ENCODE peak calls at places on chromosome 10, in four cellular contexts. N is aorta, T is SJSA1, Q is kidney. W is an unnamed sample.

GRCh38 chr10:125152646-125153368 is 7.6 kb downstream of the CTBP2 start:
- DNase-seq in N (peak; percentile 82), T (no peak), Q (peak; percentile 88), W (peak; percentile 53)

GRCh38 chr10:73407495-73407894 is 6.4 kb downstream of the ANXA7 start:
- DNase-seq in N (no peak), T (no peak), Q (no peak), W (no peak)

GRCh38 chr10:19209319-19209718 is 160.7 kb downstream of the MALRD1 start:
- DNase-seq in N (no peak), T (no peak), Q (no peak), W (no peak)

GRCh38 chr10:96448021-96448457 is 65.7 kb downstream of the TLL2 start:
- DNase-seq in N (no peak), T (no peak), Q (no peak), W (peak; percentile 66)

GRCh38 chr10:59432207-59432900 is 70.0 kb upstream of the FAM13C start:
- DNase-seq in N (no peak), T (no peak), Q (no peak), W (no peak)

GRCh38 chr10:92590623-92591549 is 2.0 kb upstream of the KIF11 start:
- DNase-seq in N (no peak), T (peak; percentile 60), Q (no peak), W (peak; percentile 75)

GRCh38 chr10:70582793-70583700 is 19.5 kb downstream of the PRF1 start:
- DNase-seq in N (peak; percentile 28), T (no peak), Q (no peak), W (no peak)

GRCh38 chr10:114370199-114370598 is 34.1 kb downstream of the AFAP1L2 start:
- DNase-seq in N (no peak), T (no peak), Q (no peak), W (no peak)

GRCh38 chr10:14543048-14543903 is 212.6 kb upstream of the FRMD4A start:
- DNase-seq in N (no peak), T (no peak), Q (no peak), W (peak; percentile 68)

GRCh38 chr10:114648368-114648767 is 9.7 kb downstream of the ABLIM1 start:
- DNase-seq in N (no peak), T (peak; percentile 72), Q (no peak), W (no peak)

GRCh38 chr10:49281461-49281860 is 17.5 kb upstream of the C10orf71 start:
- DNase-seq in N (no peak), T (no peak), Q (no peak), W (no peak)

GRCh38 chr10:112429147-112429546 is 17.6 kb downstream of the ZDHHC6 start:
- DNase-seq in N (no peak), T (no peak), Q (no peak), W (no peak)

GRCh38 chr10:77151395-77151794 is 486.2 kb downstream of the KCNMA1 start:
- DNase-seq in N (no peak), T (no peak), Q (no peak), W (no peak)

GRCh38 chr10:75304740-75305380 is 69.1 kb upstream of the COMTD1 start:
- DNase-seq in N (no peak), T (no peak), Q (no peak), W (no peak)

GRCh38 chr10:77804371-77804770 is 122.2 kb downstream of the DLG5 start:
- DNase-seq in N (peak; percentile 49), T (no peak), Q (no peak), W (no peak)

GRCh38 chr10:97190452-97190851 is 4.7 kb upstream of the SLIT1 start:
- DNase-seq in N (no peak), T (no peak), Q (no peak), W (no peak)

GRCh38 chr10:6364283-6364682 is 161.6 kb downstream of the PFKFB3 start:
- DNase-seq in N (no peak), T (no peak), Q (no peak), W (no peak)

GRCh38 chr10:77670817-77671443 is 33.3 kb upstream of the KCNMA1 start:
- DNase-seq in N (no peak), T (no peak), Q (no peak), W (no peak)

GRCh38 chr10:44752451-44753441 is 158.4 kb upstream of the TMEM72 start:
- DNase-seq in N (no peak), T (peak; percentile 83), Q (no peak), W (no peak)

GRCh38 chr10:98323221-98324164 is 55.5 kb upstream of the LOXL4 start:
- DNase-seq in N (peak; percentile 90), T (peak; percentile 67), Q (peak; percentile 95), W (peak; percentile 77)

GRCh38 chr10:90967865-90968264 is 47.0 kb upstream of the ANKRD1 start:
- DNase-seq in N (no peak), T (no peak), Q (no peak), W (no peak)

GRCh38 chr10:96505150-96506136 is 8.3 kb downstream of the TLL2 start:
- DNase-seq in N (no peak), T (no peak), Q (no peak), W (no peak)

GRCh38 chr10:29957887-29958330 is 101.5 kb downstream of the JCAD start:
- DNase-seq in N (peak; percentile 95), T (peak; percentile 23), Q (peak; percentile 94), W (peak; percentile 85)

GRCh38 chr10:50641636-50642035 is 17.9 kb upstream of the SGMS1 start:
- DNase-seq in N (no peak), T (no peak), Q (no peak), W (no peak)

GRCh38 chr10:132185601-132186487 is 904 bp upstream of the DPYSL4 start:
- DNase-seq in N (no peak), T (no peak), Q (peak; percentile 83), W (peak; percentile 77)

DNA sequence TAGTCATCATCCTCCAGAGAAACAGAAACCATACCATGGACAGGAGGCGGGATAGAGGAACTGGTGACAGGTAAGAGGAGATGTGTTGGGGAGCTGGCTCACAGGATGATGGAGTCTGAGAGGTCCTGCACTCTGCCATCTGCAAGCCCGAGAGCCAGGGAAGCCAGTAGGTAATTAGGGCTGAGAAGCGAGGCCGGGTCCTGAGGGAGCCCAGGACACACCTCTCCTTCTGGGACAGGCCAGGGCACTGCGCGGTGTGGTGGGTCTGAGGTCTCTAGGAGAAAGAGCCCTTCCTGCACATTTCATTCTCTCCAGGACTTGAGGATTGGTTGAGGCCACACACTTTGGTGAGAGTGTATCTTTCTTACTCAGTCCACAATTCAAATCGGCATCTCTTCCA is 415.5 kb downstream of the GLRX3 start:
- DNase-seq in N (no peak), T (no peak), Q (no peak), W (no peak)
- H3K9me3 ChIP-seq in N (no peaks in the 10 kb centered on the region), T (peaks cover 5% of the 10 kb centered on the region), Q (no peaks in the 10 kb centered on the region), W (no peaks in the 10 kb centered on the region)

GRCh38 chr10:71948496-71949067 is 15.6 kb upstream of the CHST3 start:
- DNase-seq in N (no peak), T (no peak), Q (no peak), W (no peak)
- H3K9me3 ChIP-seq in N (peaks cover 18% of the 10 kb centered on the region), T (peaks cover 26% of the 10 kb centered on the region), Q (peaks cover 33% of the 10 kb centered on the region), W (peaks cover 9% of the 10 kb centered on the region)

DNA sequence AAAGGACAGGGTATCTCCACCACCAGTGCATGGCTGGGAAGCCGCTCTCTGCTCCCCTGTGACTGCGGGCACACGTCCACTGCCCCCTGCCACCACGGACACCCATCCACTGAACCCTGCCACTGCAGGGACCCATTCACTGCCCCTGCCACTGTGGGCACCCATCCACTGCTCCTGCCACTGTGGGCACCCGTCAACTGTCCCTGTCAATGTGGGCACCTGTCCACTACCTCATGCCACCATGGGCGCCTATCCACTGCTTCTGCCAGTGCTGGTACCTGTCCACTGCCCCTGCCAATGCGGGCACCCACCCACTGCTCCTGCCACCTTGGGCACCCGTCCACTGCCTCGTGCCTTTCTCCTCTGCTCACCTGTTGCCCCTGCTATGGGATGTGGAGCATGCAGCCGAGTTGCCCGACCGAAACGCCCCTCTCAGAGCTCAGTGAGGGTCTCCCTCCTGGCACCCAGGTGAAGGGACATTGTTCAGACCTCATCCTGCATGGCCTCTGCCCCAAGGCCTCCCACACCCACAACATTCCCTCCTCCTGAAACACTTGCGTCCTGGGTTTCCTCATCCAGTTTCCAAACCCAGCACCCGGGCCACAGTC is 207.4 kb downstream of the ADARB2 start:
- DNase-seq in N (peak; percentile 59), T (no peak), Q (peak; percentile 58), W (no peak)
- H3K9me3 ChIP-seq in N (no peaks in the 10 kb centered on the region), T (no peaks in the 10 kb centered on the region), Q (no peaks in the 10 kb centered on the region), W (no peaks in the 10 kb centered on the region)

GRCh38 chr10:133555521-133555920 is 9.9 kb downstream of the SYCE1 start:
- DNase-seq in N (no peak), T (no peak), Q (no peak), W (no peak)
- H3K9me3 ChIP-seq in N (peaks cover 7% of the 10 kb centered on the region), T (no peaks in the 10 kb centered on the region), Q (no peaks in the 10 kb centered on the region), W (no peaks in the 10 kb centered on the region)

GRCh38 chr10:84078771-84079170 is 60.5 kb upstream of the GHITM start:
- DNase-seq in N (no peak), T (no peak), Q (no peak), W (no peak)

GRCh38 chr10:84075226-84076046 is 63.9 kb upstream of the GHITM start:
- DNase-seq in N (no peak), T (no peak), Q (no peak), W (peak; percentile 20)

GRCh38 chr10:84076540-84077195 is 62.6 kb upstream of the GHITM start:
- DNase-seq in N (no peak), T (no peak), Q (no peak), W (no peak)

GRCh38 chr10:84076047-84076388 is 63.3 kb upstream of the GHITM start:
- DNase-seq in N (no peak), T (peak; percentile 3), Q (no peak), W (peak; percentile 55)

GRCh38 chr10:84077728-84078127 is 61.6 kb upstream of the GHITM start:
- DNase-seq in N (no peak), T (no peak), Q (no peak), W (no peak)
- H3K9me3 ChIP-seq in N (no peaks in the 10 kb centered on the region), T (no peaks in the 10 kb centered on the region), Q (no peaks in the 10 kb centered on the region), W (no peaks in the 10 kb centered on the region)

GRCh38 chr10:122746408-122746807 is 46.8 kb upstream of the C10orf120 start:
- DNase-seq in N (no peak), T (no peak), Q (no peak), W (no peak)

GRCh38 chr10:122738031-122738430 is 38.4 kb upstream of the C10orf120 start:
- DNase-seq in N (no peak), T (no peak), Q (no peak), W (no peak)

GRCh38 chr10:122744257-122744656 is 44.6 kb upstream of the C10orf120 start:
- DNase-seq in N (no peak), T (no peak), Q (no peak), W (no peak)

GRCh38 chr10:122740640-122741039 is 41.0 kb upstream of the C10orf120 start:
- DNase-seq in N (no peak), T (no peak), Q (no peak), W (no peak)
- H3K9me3 ChIP-seq in N (peaks cover 2% of the 10 kb centered on the region), T (no peaks in the 10 kb centered on the region), Q (no peaks in the 10 kb centered on the region), W (no peaks in the 10 kb centered on the region)

GRCh38 chr10:61931620-61932332 is 30.3 kb downstream of the ARID5B start:
- DNase-seq in N (no peak), T (peak; percentile 7), Q (no peak), W (no peak)
- H3K9me3 ChIP-seq in N (no peaks in the 10 kb centered on the region), T (no peaks in the 10 kb centered on the region), Q (no peaks in the 10 kb centered on the region), W (no peaks in the 10 kb centered on the region)

DNA sequence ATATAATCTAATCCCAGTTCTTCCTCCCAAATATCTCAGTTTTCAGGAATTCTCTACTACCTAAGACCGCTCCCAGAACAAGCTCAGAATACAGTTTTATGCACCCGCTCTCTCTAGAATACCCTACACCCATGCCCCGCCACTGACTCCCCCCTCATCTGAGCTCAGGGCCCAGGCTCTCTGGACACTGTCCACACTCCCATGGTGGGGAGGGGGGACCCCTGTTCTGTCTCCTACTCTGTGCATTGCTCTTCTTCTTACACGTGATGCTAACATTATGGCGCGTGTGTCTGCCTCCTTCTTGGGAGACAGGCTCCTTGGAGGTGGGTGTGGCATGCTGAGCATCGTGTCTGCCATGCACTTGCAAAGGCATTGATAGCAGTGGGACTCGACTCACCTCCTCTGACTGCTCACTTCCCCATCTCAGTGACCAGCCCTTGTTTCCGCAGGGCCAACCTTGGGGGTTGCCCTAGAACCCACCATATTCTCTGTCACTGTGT is 127.9 kb downstream of the TCERG1L start:
- DNase-seq in N (no peak), T (no peak), Q (peak; percentile 33), W (no peak)
- H3K9me3 ChIP-seq in N (no peaks in the 10 kb centered on the region), T (peaks cover 6% of the 10 kb centered on the region), Q (no peaks in the 10 kb centered on the region), W (no peaks in the 10 kb centered on the region)